ENCODE peak calls at places on chromosomes 6 and 20, in eight cellular contexts. One of them, this sample, is unnamed.

GRCh38 chr20:1094706-1095220 is 23.6 kb upstream of the PSMF1 start:
- DNase-seq in ecto neural progenitor cell: no peak
- DNase-seq in foreskin fibroblast: peak
- DNase-seq in breast epithelium: no peak
- DNase-seq in G401: no peak
- DNase-seq in NAMALWA: no peak
- DNase-seq in nephron progenitor cell: no peak
- DNase-seq in ELR: no peak
- DNase-seq in this sample: peak

GRCh38 chr20:21618697-21619421 is 86.6 kb upstream of the PAX1 start:
- DNase-seq in NAMALWA: no peak
- DNase-seq in G401: no peak
- DNase-seq in ELR: no peak
- DNase-seq in nephron progenitor cell: no peak
- DNase-seq in ecto neural progenitor cell: no peak
- DNase-seq in breast epithelium: no peak
- DNase-seq in foreskin fibroblast: no peak
- DNase-seq in this sample: no peak

GRCh38 chr6:143233563-143234285 is 173.0 kb downstream of the AIG1 start:
- DNase-seq in breast epithelium: no peak
- DNase-seq in ecto neural progenitor cell: no peak
- DNase-seq in NAMALWA: no peak
- DNase-seq in foreskin fibroblast: no peak
- DNase-seq in G401: no peak
- DNase-seq in nephron progenitor cell: peak
- DNase-seq in ELR: no peak
- DNase-seq in this sample: no peak

GRCh38 chr6:54291738-54292137 is 16.5 kb upstream of the TINAG start:
- DNase-seq in ELR: peak
- DNase-seq in ecto neural progenitor cell: no peak
- DNase-seq in G401: no peak
- DNase-seq in breast epithelium: no peak
- DNase-seq in foreskin fibroblast: peak
- DNase-seq in NAMALWA: no peak
- DNase-seq in nephron progenitor cell: no peak
- DNase-seq in this sample: peak

GRCh38 chr6:139308936-139309603 is 17.3 kb upstream of the TXLNB start:
- DNase-seq in breast epithelium: no peak
- DNase-seq in NAMALWA: no peak
- DNase-seq in G401: no peak
- DNase-seq in foreskin fibroblast: peak
- DNase-seq in nephron progenitor cell: no peak
- DNase-seq in ELR: peak
- DNase-seq in ecto neural progenitor cell: no peak
- DNase-seq in this sample: peak

GRCh38 chr6:168099201-168100010 is 20.4 kb upstream of the FRMD1 start:
- DNase-seq in nephron progenitor cell: peak
- DNase-seq in breast epithelium: no peak
- DNase-seq in ecto neural progenitor cell: no peak
- DNase-seq in G401: no peak
- DNase-seq in NAMALWA: no peak
- DNase-seq in ELR: no peak
- DNase-seq in foreskin fibroblast: no peak
- DNase-seq in this sample: no peak

GRCh38 chr6:105616521-105616920 is 213.6 kb upstream of the PREP start:
- DNase-seq in ELR: peak
- DNase-seq in NAMALWA: no peak
- DNase-seq in nephron progenitor cell: no peak
- DNase-seq in breast epithelium: no peak
- DNase-seq in G401: no peak
- DNase-seq in ecto neural progenitor cell: no peak
- DNase-seq in foreskin fibroblast: peak
- DNase-seq in this sample: no peak

GRCh38 chr20:8389381-8390368 is 257.6 kb downstream of the PLCB1 start:
- DNase-seq in foreskin fibroblast: peak
- DNase-seq in ELR: peak
- DNase-seq in breast epithelium: no peak
- DNase-seq in nephron progenitor cell: no peak
- DNase-seq in ecto neural progenitor cell: no peak
- DNase-seq in NAMALWA: peak
- DNase-seq in G401: peak
- DNase-seq in this sample: peak

GRCh38 chr6:134702279-134702678 is 247.6 kb downstream of the ALDH8A1 start:
- DNase-seq in nephron progenitor cell: no peak
- DNase-seq in ELR: no peak
- DNase-seq in NAMALWA: no peak
- DNase-seq in ecto neural progenitor cell: no peak
- DNase-seq in G401: no peak
- DNase-seq in foreskin fibroblast: no peak
- DNase-seq in breast epithelium: no peak
- DNase-seq in this sample: no peak

GRCh38 chr6:9628819-9629218 is 786.1 kb downstream of the TFAP2A start:
- DNase-seq in ecto neural progenitor cell: no peak
- DNase-seq in foreskin fibroblast: no peak
- DNase-seq in NAMALWA: no peak
- DNase-seq in ELR: peak
- DNase-seq in G401: no peak
- DNase-seq in nephron progenitor cell: no peak
- DNase-seq in breast epithelium: no peak
- DNase-seq in this sample: no peak

GRCh38 chr20:46998497-46999190 is 104.0 kb downstream of the EYA2 start:
- DNase-seq in NAMALWA: no peak
- DNase-seq in nephron progenitor cell: peak
- DNase-seq in ELR: no peak
- DNase-seq in foreskin fibroblast: no peak
- DNase-seq in ecto neural progenitor cell: no peak
- DNase-seq in G401: no peak
- DNase-seq in breast epithelium: no peak
- DNase-seq in this sample: no peak

GRCh38 chr20:61299088-61299487 is 47.0 kb downstream of the CDH4 start:
- DNase-seq in ELR: no peak
- DNase-seq in nephron progenitor cell: no peak
- DNase-seq in ecto neural progenitor cell: no peak
- DNase-seq in G401: no peak
- DNase-seq in breast epithelium: no peak
- DNase-seq in foreskin fibroblast: no peak
- DNase-seq in NAMALWA: no peak
- DNase-seq in this sample: no peak

GRCh38 chr6:4828187-4828698 is 52.0 kb downstream of the CDYL start:
- DNase-seq in NAMALWA: no peak
- DNase-seq in ecto neural progenitor cell: no peak
- DNase-seq in ELR: no peak
- DNase-seq in foreskin fibroblast: no peak
- DNase-seq in G401: no peak
- DNase-seq in nephron progenitor cell: no peak
- DNase-seq in breast epithelium: no peak
- DNase-seq in this sample: no peak

GRCh38 chr20:32231847-32232246 is 24.2 kb downstream of the POFUT1 start:
- DNase-seq in breast epithelium: no peak
- DNase-seq in nephron progenitor cell: no peak
- DNase-seq in NAMALWA: no peak
- DNase-seq in ecto neural progenitor cell: no peak
- DNase-seq in G401: no peak
- DNase-seq in ELR: peak
- DNase-seq in foreskin fibroblast: no peak
- DNase-seq in this sample: no peak

This sample was measured in GM03348.